ENCODE peak calls at places on chromosomes 4 and X, in ten cellular contexts. E, P, R, X, J, N, T, W, V and D are unnamed samples.

GRCh38 chr4:46387956-46388355 is 2.0 kb downstream of the GABRA2 start:
- DNase-seq in E (no peak), P (no peak), R (no peak), X (no peak), J (no peak), N (no peak), T (no peak), W (no peak), V (no peak), D (no peak)

GRCh38 chrX:27276751-27277150 is 186.4 kb downstream of the PPP4R3C start:
- DNase-seq in E (no peak), P (no peak), R (no peak), X (no peak), J (no peak), N (no peak), T (no peak), W (no peak), V (no peak), D (no peak)

GRCh38 chrX:72572248-72573157 is at the start of gene HDAC8:
- DNase-seq in E (peak; percentile 58), P (peak; percentile 57), R (peak; percentile 70), X (peak; percentile 58), J (peak; percentile 71), N (peak; percentile 88), T (peak; percentile 57), W (peak; percentile 69), V (peak; percentile 80), D (peak; percentile 2)

GRCh38 chr4:124854968-124855367 is 142.4 kb upstream of the ANKRD50 start:
- DNase-seq in E (no peak), P (no peak), R (no peak), X (no peak), J (no peak), N (no peak), T (no peak), W (no peak), V (no peak), D (no peak)

GRCh38 chrX:138709886-138710285 is 1.6 kb downstream of the FGF13 start:
- DNase-seq in E (no peak), P (no peak), R (no peak), X (no peak), J (no peak), N (no peak), T (no peak), W (no peak), V (no peak), D (no peak)

GRCh38 chr4:169756971-169757574 is 671 bp downstream of the HPF1 start:
- DNase-seq in E (no peak), P (no peak), R (no peak), X (no peak), J (no peak), N (no peak), T (no peak), W (no peak), V (no peak), D (no peak)

GRCh38 chr4:8236141-8236919 is 33.2 kb upstream of the HTRA3 start:
- DNase-seq in E (no peak), P (no peak), R (peak; percentile 44), X (no peak), J (no peak), N (no peak), T (no peak), W (no peak), V (no peak), D (no peak)

GRCh38 chr4:3865986-3866812 is 100.0 kb downstream of the ADRA2C start:
- DNase-seq in E (no peak), P (peak; percentile 32), R (no peak), X (no peak), J (peak; percentile 59), N (no peak), T (no peak), W (no peak), V (peak; percentile 64), D (no peak)

GRCh38 chr4:108301583-108302256 is 133.0 kb upstream of the LEF1 start:
- DNase-seq in E (no peak), P (no peak), R (no peak), X (no peak), J (no peak), N (no peak), T (no peak), W (no peak), V (no peak), D (no peak)

GRCh38 chr4:79864470-79865190 is 208.4 kb downstream of the ANTXR2 start:
- DNase-seq in E (no peak), P (no peak), R (no peak), X (no peak), J (no peak), N (no peak), T (no peak), W (no peak), V (no peak), D (no peak)

GRCh38 chr4:48578132-48578964 is 88.3 kb downstream of the ZAR1 start:
- DNase-seq in E (peak; percentile 64), P (no peak), R (no peak), X (peak; percentile 25), J (no peak), N (peak; percentile 65), T (peak; percentile 22), W (no peak), V (no peak), D (no peak)

GRCh38 chr4:75605928-75606327 is 24.4 kb downstream of the CDKL2 start:
- DNase-seq in E (no peak), P (no peak), R (no peak), X (no peak), J (no peak), N (no peak), T (no peak), W (no peak), V (no peak), D (no peak)

GRCh38 chrX:113514906-113515305 is 674.3 kb upstream of the AMOT start:
- DNase-seq in E (no peak), P (no peak), R (no peak), X (no peak), J (no peak), N (no peak), T (no peak), W (no peak), V (no peak), D (no peak)

DNA sequence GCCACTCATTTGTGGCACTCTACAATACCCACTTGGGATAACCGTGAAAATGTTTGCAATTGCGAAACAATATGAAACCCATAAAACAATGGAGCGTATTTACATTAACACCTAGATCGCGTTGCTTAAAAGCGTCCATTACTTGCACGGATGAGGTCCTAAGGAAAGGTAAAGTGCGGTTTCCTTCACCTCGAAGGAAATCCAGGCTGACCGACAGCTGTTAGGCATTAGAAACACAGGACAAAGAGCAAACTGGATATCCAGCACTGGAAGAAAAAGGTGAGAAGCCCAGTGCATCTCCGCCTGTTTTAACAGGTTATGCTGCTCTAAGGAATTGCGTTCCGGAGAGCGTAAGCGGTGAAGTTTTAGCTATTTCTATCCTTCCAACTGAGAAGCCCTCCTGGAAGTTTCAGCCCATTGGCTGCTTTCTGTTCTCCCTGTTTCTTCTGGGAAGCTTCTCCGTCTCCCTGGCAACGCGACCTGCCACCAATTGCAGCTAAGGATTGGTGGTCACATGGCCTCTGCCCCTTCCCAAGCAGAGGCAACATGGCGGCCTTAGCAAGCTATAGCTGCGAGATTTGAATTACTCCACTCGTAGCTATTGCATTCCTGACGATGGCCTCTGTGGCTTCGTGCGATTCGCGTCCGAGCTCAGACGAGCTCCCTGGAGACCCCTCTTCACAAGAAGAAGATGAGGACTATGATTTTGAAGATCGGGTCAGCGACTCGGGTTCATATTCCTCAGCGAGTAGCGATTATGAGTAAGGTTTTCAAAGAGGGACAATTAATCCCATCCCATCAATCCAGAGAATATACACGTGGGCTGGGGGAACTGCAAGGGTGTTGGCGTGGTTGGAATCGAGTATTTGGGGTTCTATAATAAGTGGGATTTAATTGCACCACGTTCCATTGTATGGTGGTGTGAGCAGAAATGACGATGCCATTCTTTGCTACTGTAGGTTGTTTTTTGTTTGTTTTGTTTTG is at the start of gene INTU:
- DNase-seq in E (peak; percentile 95), P (peak; percentile 88), R (peak; percentile 94), X (peak; percentile 93), J (peak; percentile 94), N (peak; percentile 91), T (peak; percentile 89), W (peak; percentile 94), V (peak; percentile 89), D (peak; percentile 31)
- TF ChIP-seq POLR2A in E (peak; percentile 59), P (no peak), R (no peak), X (no peak), J (no peak), N (peak; percentile 32), T (no peak), W (no peak), V (no peak), D (no peak)

GRCh38 chr4:13323916-13324315 is 160.2 kb downstream of the RAB28 start:
- DNase-seq in E (no peak), P (no peak), R (no peak), X (no peak), J (no peak), N (no peak), T (no peak), W (no peak), V (no peak), D (no peak)
- H3K4me3 ChIP-seq in E (no peak overlapping the region), P (no peak overlapping the region), R (no peak overlapping the region), X (no peak overlapping the region), J (no peak overlapping the region), N (no peak overlapping the region), T (no peak overlapping the region), W (no peak overlapping the region), V (no peak overlapping the region), D (no peak overlapping the region)

DNA sequence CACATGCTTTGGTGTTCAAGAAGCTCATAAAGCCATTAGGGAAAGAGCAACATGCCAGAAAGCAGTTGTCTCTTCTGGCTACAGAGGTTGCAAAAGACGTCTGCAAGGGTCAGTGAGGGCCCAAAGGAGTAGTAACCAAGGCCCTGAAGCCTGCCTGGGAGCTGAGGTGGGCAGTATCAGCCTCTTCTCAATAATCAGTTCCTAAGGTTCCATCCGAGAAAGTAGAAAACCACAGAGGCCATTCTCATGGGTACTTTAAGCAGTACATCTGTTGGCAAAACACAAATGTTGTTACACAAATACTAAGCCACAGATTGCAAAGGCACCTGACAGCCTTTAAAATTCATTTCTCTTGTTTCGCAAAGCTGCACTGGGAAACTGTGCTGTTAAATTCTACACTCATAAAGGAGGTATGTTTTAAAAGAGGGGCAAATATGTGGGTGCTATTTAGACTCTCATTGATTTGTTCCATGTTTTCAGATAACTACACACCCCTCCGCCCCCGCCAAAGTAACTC is 37.7 kb downstream of the MECP2 start:
- DNase-seq in E (no peak), P (no peak), R (no peak), X (no peak), J (no peak), N (no peak), T (no peak), W (no peak), V (no peak), D (no peak)
- H3K4me1 ChIP-seq in E (peaks cover 64% of the 10 kb centered on the region), P (no peaks in the 10 kb centered on the region), R (no peaks in the 10 kb centered on the region), X (peaks cover 11% of the 10 kb centered on the region), J (peaks cover 36% of the 10 kb centered on the region), N (peaks cover 16% of the 10 kb centered on the region), T (no peaks in the 10 kb centered on the region), W (peaks cover 68% of the 10 kb centered on the region), V (peaks cover 32% of the 10 kb centered on the region), D (no peaks in the 10 kb centered on the region)

DNA sequence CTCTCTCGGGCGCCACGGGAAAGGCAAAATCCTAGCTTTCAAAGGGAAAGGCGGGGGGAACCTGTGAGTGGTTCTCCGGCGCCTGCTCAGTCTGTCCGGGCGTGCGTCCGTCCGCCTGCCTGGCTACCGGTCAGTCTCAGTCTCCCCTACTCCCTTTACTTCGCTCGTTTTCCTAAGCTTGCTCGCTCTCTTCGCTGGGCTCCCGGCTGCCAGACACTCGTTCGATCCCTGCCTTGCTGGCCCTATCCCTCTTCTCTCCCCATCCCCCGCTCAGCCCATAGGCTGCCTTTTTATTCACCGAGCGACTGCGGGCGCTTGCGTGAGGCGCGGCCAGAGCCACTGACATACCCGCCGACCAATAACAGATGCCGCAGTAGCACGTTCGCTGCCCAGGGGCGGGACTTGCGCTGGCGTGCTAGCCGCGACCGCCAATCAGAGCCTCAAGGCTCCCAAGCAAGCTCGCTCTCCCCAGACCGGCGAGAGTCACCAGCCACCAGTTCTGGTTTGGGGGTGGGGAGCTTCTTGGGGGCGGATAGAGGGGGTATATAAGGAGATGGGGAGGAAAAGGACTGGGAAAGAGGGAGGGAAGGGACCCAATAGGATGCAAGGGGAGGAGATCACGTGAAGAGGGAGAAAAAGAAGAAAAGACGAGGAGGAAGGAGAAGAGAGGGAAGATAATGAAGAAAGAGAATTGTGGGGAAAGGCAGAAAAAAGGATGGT is 30.0 kb downstream of the ARHGEF9 start:
- DNase-seq in E (peak; percentile 91), P (peak; percentile 90), R (peak; percentile 94), X (peak; percentile 86), J (peak; percentile 93), N (peak; percentile 96), T (peak; percentile 91), W (peak; percentile 95), V (peak; percentile 96), D (peak; percentile 50)
- TF ChIP-seq POLR2A in E (peak; percentile 88), P (peak; percentile 55), R (peak; percentile 80), X (peak; percentile 52), J (peak; percentile 45), N (peak; percentile 86), T (peak; percentile 63), W (peak; percentile 27), V (no peak), D (peak; percentile 66)